ENCODE peak calls at places on chromosome 18, in seven cellular contexts. K, L, M, F, X, B and G are unnamed samples.

GRCh38 chr18:10371165-10371564 is 83.3 kb upstream of the APCDD1 start:
- DNase-seq in K (no peak), L (no peak), M (no peak), F (no peak), X (no peak), B (no peak), G (no peak)

GRCh38 chr18:54607213-54607934 is 16.3 kb downstream of the DYNAP start:
- DNase-seq in K (no peak), L (no peak), M (no peak), F (no peak), X (no peak), B (peak; percentile 98), G (no peak)

GRCh38 chr18:78999939-79000338 is 20.3 kb downstream of the SALL3 start:
- DNase-seq in K (no peak), L (no peak), M (no peak), F (no peak), X (no peak), B (peak; percentile 50), G (no peak)

GRCh38 chr18:40124107-40124506 is 1830.9 kb upstream of the PIK3C3 start:
- DNase-seq in K (no peak), L (no peak), M (no peak), F (no peak), X (no peak), B (peak; percentile 65), G (no peak)

GRCh38 chr18:54269924-54270844 is 867 bp downstream of the POLI start:
- DNase-seq in K (no peak), L (peak; percentile 68), M (peak; percentile 20), F (no peak), X (peak; percentile 44), B (peak; percentile 64), G (no peak)

GRCh38 chr18:26097563-26097962 is 7.2 kb upstream of the SS18 start:
- DNase-seq in K (no peak), L (no peak), M (no peak), F (no peak), X (no peak), B (peak; percentile 94), G (no peak)

GRCh38 chr18:12333650-12334279 is 25.7 kb downstream of the TUBB6 start:
- DNase-seq in K (no peak), L (no peak), M (no peak), F (no peak), X (no peak), B (no peak), G (no peak)

GRCh38 chr18:421236-422155 is 79.0 kb downstream of the COLEC12 start:
- DNase-seq in K (no peak), L (no peak), M (no peak), F (no peak), X (no peak), B (no peak), G (no peak)

GRCh38 chr18:39721712-39722111 is 2156.1 kb upstream of the CELF4 start:
- DNase-seq in K (no peak), L (no peak), M (no peak), F (no peak), X (no peak), B (no peak), G (no peak)

GRCh38 chr18:57976230-57976773 is 67.7 kb upstream of the NEDD4L start:
- DNase-seq in K (no peak), L (no peak), M (no peak), F (no peak), X (no peak), B (no peak), G (no peak)

GRCh38 chr18:70490008-70490933 is 201.4 kb downstream of the SOCS6 start:
- DNase-seq in K (peak; percentile 37), L (peak; percentile 83), M (peak; percentile 17), F (no peak), X (peak; percentile 45), B (peak; percentile 60), G (no peak)

GRCh38 chr18:60189840-60190239 is 182.7 kb downstream of the MC4R start:
- DNase-seq in K (no peak), L (no peak), M (no peak), F (no peak), X (no peak), B (no peak), G (no peak)

GRCh38 chr18:9549405-9549804 is 65.0 kb downstream of the PPP4R1 start:
- DNase-seq in K (no peak), L (no peak), M (no peak), F (no peak), X (no peak), B (no peak), G (no peak)

GRCh38 chr18:63119647-63120046 is 199.9 kb downstream of the BCL2 start:
- DNase-seq in K (no peak), L (no peak), M (peak; percentile 3), F (no peak), X (peak; percentile 40), B (peak; percentile 23), G (no peak)

GRCh38 chr18:4264347-4264791 is 190.7 kb downstream of the DLGAP1 start:
- DNase-seq in K (no peak), L (no peak), M (no peak), F (no peak), X (no peak), B (no peak), G (no peak)

GRCh38 chr18:67771271-67771670 is 254.8 kb upstream of the DSEL start:
- DNase-seq in K (no peak), L (no peak), M (no peak), F (no peak), X (no peak), B (peak; percentile 82), G (no peak)

GRCh38 chr18:46422552-46423055 is 234.4 kb downstream of the LOXHD1 start:
- DNase-seq in K (no peak), L (no peak), M (no peak), F (no peak), X (no peak), B (no peak), G (no peak)

GRCh38 chr18:46416706-46417638 is 240.0 kb downstream of the LOXHD1 start:
- DNase-seq in K (no peak), L (no peak), M (no peak), F (no peak), X (no peak), B (no peak), G (no peak)

GRCh38 chr18:46418657-46419260 is 238.3 kb downstream of the LOXHD1 start:
- DNase-seq in K (no peak), L (no peak), M (no peak), F (no peak), X (no peak), B (no peak), G (no peak)

GRCh38 chr18:46421973-46422551 is 235.0 kb downstream of the LOXHD1 start:
- DNase-seq in K (no peak), L (no peak), M (no peak), F (no peak), X (no peak), B (no peak), G (no peak)

DNA sequence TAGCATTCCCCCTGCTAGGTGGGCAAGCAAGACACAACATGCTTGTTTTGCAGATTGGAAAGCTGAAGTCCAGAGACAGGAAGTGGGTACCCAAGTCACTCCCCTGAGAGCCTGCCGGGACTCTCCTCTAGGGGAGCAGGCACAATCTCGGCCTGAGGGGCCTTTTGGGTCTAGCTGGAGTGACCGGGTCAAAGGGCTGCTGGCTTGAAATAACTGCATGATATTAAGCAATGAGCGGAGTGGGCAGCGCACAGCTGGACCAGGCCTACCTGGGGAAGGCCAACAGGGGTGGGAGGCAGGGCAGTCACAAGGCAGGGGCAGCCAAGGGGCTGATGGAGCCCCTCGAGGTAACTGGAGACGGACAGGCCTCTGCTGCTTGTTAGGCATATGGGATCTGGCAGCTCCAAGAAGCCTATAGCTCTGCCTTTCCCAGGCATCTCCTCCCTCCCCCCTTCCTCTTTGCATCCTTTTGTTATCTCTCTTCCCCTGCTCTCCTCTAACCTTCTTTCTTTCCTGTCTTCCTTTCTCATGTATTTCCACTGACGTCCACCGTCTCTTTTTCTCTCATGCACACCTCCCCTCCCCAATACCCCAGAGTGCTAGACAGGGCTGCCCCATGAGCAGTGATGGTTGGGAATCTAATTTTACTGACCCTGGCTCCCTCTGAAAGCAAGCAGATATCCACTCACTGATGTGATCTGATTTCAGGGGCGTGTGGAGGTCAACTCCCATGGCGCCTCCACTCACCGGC is 237.5 kb downstream of the LOXHD1 start:
- DNase-seq in K (no peak), L (no peak), M (no peak), F (no peak), X (no peak), B (no peak), G (no peak)
- TF ChIP-seq CTCF in K (no peak), L (no peak), M (no peak), F (no peak), X (no peak), B (no peak), G (no peak)

GRCh38 chr18:42261731-42262130 is 306.7 kb downstream of the PIK3C3 start:
- DNase-seq in K (no peak), L (no peak), M (no peak), F (no peak), X (no peak), B (no peak), G (no peak)
- TF ChIP-seq CTCF in K (no peak), L (no peak), M (no peak), F (no peak), X (no peak), B (no peak), G (no peak)

GRCh38 chr18:73943763-73944162 is 203.9 kb downstream of the FBXO15 start:
- DNase-seq in K (no peak), L (no peak), M (no peak), F (no peak), X (no peak), B (no peak), G (no peak)
- TF ChIP-seq CTCF in K (no peak), L (no peak), M (no peak), F (no peak), X (no peak), B (no peak), G (no peak)

DNA sequence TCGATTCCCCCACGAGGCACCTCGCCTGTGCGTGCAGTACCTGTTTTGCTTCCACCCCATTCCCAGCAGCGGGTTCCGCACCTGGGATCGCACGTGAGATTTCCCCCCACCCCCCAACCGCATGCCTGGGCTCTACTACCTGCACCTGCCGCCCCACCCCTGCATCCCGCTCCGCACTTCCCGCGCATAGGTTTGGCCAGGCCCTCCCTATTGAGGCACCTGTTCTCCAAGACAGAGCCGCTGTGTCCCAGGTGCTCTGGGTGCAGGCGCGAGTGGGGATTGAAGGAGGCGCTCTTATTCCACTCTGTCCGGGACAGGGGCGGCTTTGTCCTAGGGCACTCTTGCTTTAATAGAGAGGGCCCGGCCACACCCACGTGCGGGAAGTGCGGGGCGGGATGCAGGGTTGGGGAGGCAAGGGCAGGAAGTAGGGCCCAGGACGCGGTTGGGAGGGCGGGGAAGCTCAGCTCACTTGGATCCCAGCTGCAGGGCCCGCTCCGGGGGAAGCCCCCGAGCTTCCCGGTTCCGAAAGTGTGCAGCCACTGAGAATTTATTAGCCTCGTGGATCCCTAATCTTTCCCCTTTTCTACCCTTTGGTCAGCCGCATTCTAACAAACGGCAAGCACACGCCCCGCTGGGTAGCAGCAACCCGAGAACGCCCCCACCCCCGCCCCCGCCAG is 698 bp upstream of the MOCOS start:
- DNase-seq in K (peak; percentile 29), L (no peak), M (no peak), F (peak; percentile 55), X (peak; percentile 26), B (peak; percentile 24), G (no peak)
- TF ChIP-seq CTCF in K (no peak), L (no peak), M (no peak), F (no peak), X (no peak), B (no peak), G (no peak)

DNA sequence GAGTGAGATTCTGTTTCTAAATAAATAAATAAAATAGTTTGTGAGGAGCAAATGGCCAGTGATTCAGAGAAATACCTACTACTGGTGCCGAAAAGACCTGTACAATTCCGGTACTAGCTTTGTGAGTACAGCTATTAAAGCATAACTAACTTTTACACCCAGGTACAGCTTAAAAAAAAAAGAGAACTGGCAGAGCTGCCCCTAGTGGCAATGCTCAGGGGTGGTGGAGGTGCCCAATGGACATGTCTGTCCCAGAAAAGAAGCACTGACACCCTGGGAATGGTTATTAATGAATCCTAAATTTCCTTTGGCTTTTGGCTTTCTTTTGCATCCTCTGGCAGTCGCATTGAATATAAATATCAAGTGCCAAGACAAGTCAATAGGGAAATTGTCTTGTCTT is 87.0 kb downstream of the LIPG start:
- DNase-seq in K (no peak), L (no peak), M (no peak), F (no peak), X (no peak), B (no peak), G (no peak)
- TF ChIP-seq CTCF in K (no peak), L (no peak), M (no peak), F (no peak), X (peak; percentile 9), B (peak; percentile 37), G (no peak)